ENCODE peak calls at places on chromosome 2, in four cellular contexts. One of them, this sample, is unnamed.
A peak's percentile ranks its signal among the peaks of the same experiment; 100 is the strongest.

GRCh38 chr2:160367887-160368286 is 125.7 kb downstream of the RBMS1 start:
- DNase-seq in PC-3: peak; percentile 40
- DNase-seq in SK-N-SH: no peak
- DNase-seq in OCI-LY7: peak; percentile 18
- DNase-seq in this sample: peak; percentile 69

GRCh38 chr2:150088538-150088937 is 398.9 kb downstream of the RND3 start:
- DNase-seq in PC-3: peak; percentile 58
- DNase-seq in SK-N-SH: no peak
- DNase-seq in OCI-LY7: no peak
- DNase-seq in this sample: no peak

GRCh38 chr2:88096708-88097107 is 29.1 kb downstream of the SMYD1 start:
- DNase-seq in PC-3: no peak
- DNase-seq in SK-N-SH: no peak
- DNase-seq in OCI-LY7: no peak
- DNase-seq in this sample: no peak

GRCh38 chr2:240356700-240357640 is 78.5 kb upstream of the GPC1 start:
- DNase-seq in PC-3: no peak
- DNase-seq in SK-N-SH: peak; percentile 22
- DNase-seq in OCI-LY7: no peak
- DNase-seq in this sample: no peak

GRCh38 chr2:56130463-56131070 is 53.2 kb upstream of the CCDC85A start:
- DNase-seq in PC-3: peak; percentile 68
- DNase-seq in SK-N-SH: peak; percentile 16
- DNase-seq in OCI-LY7: peak; percentile 8
- DNase-seq in this sample: peak; percentile 28

GRCh38 chr2:9071584-9072124 is 68.2 kb upstream of the MBOAT2 start:
- DNase-seq in PC-3: peak; percentile 94
- DNase-seq in SK-N-SH: no peak
- DNase-seq in OCI-LY7: no peak
- DNase-seq in this sample: no peak

GRCh38 chr2:126902152-126902835 is 3.6 kb downstream of the TEX51 start:
- DNase-seq in PC-3: no peak
- DNase-seq in SK-N-SH: no peak
- DNase-seq in OCI-LY7: no peak
- DNase-seq in this sample: no peak

GRCh38 chr2:240959941-240960308 is 38.5 kb upstream of the SNED1 start:
- DNase-seq in PC-3: no peak
- DNase-seq in SK-N-SH: no peak
- DNase-seq in OCI-LY7: no peak
- DNase-seq in this sample: no peak

GRCh38 chr2:68340631-68341329 is 21.0 kb upstream of the CNRIP1 start:
- DNase-seq in PC-3: no peak
- DNase-seq in SK-N-SH: no peak
- DNase-seq in OCI-LY7: no peak
- DNase-seq in this sample: no peak
- H2AFZ ChIP-seq in PC-3: no peak overlapping the region
- H2AFZ ChIP-seq in SK-N-SH: no peak overlapping the region
- H2AFZ ChIP-seq in OCI-LY7: no peak overlapping the region
- H2AFZ ChIP-seq in this sample: no peak overlapping the region

GRCh38 chr2:128639693-128640092 is 321.0 kb upstream of the HS6ST1 start:
- DNase-seq in PC-3: no peak
- DNase-seq in SK-N-SH: no peak
- DNase-seq in OCI-LY7: no peak
- DNase-seq in this sample: no peak

GRCh38 chr2:128638741-128639477 is 320.2 kb upstream of the HS6ST1 start:
- DNase-seq in PC-3: no peak
- DNase-seq in SK-N-SH: peak; percentile 42
- DNase-seq in OCI-LY7: no peak
- DNase-seq in this sample: no peak

GRCh38 chr2:128636802-128637147 is 318.1 kb upstream of the HS6ST1 start:
- DNase-seq in PC-3: no peak
- DNase-seq in SK-N-SH: no peak
- DNase-seq in OCI-LY7: no peak
- DNase-seq in this sample: no peak

GRCh38 chr2:128637481-128638155 is 318.9 kb upstream of the HS6ST1 start:
- DNase-seq in PC-3: no peak
- DNase-seq in SK-N-SH: no peak
- DNase-seq in OCI-LY7: no peak
- DNase-seq in this sample: no peak

DNA sequence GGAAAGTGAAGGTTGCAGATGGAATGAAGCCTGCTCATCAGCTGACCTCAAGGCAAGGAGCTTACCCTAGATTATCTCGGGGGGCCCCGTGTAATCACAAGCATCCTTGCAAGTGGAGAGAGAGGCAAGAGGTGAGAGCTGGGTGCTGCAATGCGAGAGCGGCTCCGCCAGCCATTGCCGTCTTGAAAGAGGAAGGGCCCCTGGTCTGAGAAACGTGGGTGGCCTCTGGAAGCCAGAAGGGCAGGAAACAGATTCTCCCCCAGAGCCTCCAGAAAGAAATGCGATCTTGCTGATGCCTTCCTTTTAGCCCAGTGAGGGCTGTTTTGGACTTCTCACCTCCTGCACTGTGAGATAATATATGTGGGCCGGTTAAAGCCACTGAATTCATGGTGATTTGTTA is 319.6 kb upstream of the HS6ST1 start:
- DNase-seq in PC-3: no peak
- DNase-seq in SK-N-SH: no peak
- DNase-seq in OCI-LY7: no peak
- DNase-seq in this sample: no peak
- H3K9me2 ChIP-seq in PC-3: no peaks in the 10 kb centered on the region
- H3K9me2 ChIP-seq in SK-N-SH: no peaks in the 10 kb centered on the region
- H3K9me2 ChIP-seq in OCI-LY7: no peaks in the 10 kb centered on the region
- H3K9me2 ChIP-seq in this sample: no peaks in the 10 kb centered on the region

DNA sequence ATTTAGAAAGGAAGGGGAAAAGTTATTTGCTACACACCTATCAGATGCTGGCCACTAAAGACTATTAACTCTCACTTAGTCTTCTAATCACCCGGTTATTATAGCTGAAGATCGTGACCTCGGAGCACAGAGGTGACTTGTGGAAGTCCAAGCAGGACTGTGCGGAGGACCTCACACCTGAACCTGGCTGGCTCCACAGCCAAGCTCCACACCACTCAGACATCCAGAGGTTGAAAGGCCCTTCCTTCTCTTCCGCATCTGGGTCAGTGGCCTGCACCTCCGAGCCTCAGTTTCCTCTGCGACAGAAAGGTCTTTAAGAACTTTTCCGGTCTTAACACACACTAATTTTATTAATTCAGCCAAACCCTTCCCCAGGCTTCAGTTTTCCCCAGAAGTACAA is 57.9 kb downstream of the TNS1 start:
- DNase-seq in PC-3: no peak
- DNase-seq in SK-N-SH: no peak
- DNase-seq in OCI-LY7: no peak
- DNase-seq in this sample: no peak
- H3K4me1 ChIP-seq in PC-3: no peaks in the 10 kb centered on the region
- H3K4me1 ChIP-seq in SK-N-SH: peaks cover 94% of the 10 kb centered on the region
- H3K4me1 ChIP-seq in OCI-LY7: no peaks in the 10 kb centered on the region
- H3K4me1 ChIP-seq in this sample: no peaks in the 10 kb centered on the region

GRCh38 chr2:233342301-233342700 is 12.0 kb upstream of the DGKD start:
- DNase-seq in PC-3: no peak
- DNase-seq in SK-N-SH: no peak
- DNase-seq in OCI-LY7: no peak
- DNase-seq in this sample: no peak

GRCh38 chr2:233346930-233347329 is 7.4 kb upstream of the DGKD start:
- DNase-seq in PC-3: no peak
- DNase-seq in SK-N-SH: no peak
- DNase-seq in OCI-LY7: no peak
- DNase-seq in this sample: no peak

GRCh38 chr2:233343171-233343705 is 11.1 kb upstream of the DGKD start:
- DNase-seq in PC-3: no peak
- DNase-seq in SK-N-SH: no peak
- DNase-seq in OCI-LY7: no peak
- DNase-seq in this sample: no peak

GRCh38 chr2:233349005-233349998 is 5.0 kb upstream of the DGKD start:
- DNase-seq in PC-3: no peak
- DNase-seq in SK-N-SH: no peak
- DNase-seq in OCI-LY7: peak; percentile 91
- DNase-seq in this sample: peak; percentile 86

GRCh38 chr2:233346374-233346773 is 7.9 kb upstream of the DGKD start:
- DNase-seq in PC-3: no peak
- DNase-seq in SK-N-SH: no peak
- DNase-seq in OCI-LY7: no peak
- DNase-seq in this sample: no peak
- H2AFZ ChIP-seq in PC-3: no peak overlapping the region
- H2AFZ ChIP-seq in SK-N-SH: no peak overlapping the region
- H2AFZ ChIP-seq in OCI-LY7: no peak overlapping the region
- H2AFZ ChIP-seq in this sample: no peak overlapping the region

GRCh38 chr2:7986431-7986830 is 695.4 kb upstream of the ID2 start:
- DNase-seq in PC-3: no peak
- DNase-seq in SK-N-SH: no peak
- DNase-seq in OCI-LY7: no peak
- DNase-seq in this sample: no peak

GRCh38 chr2:7984693-7985353 is 697.0 kb upstream of the ID2 start:
- DNase-seq in PC-3: no peak
- DNase-seq in SK-N-SH: no peak
- DNase-seq in OCI-LY7: no peak
- DNase-seq in this sample: no peak

GRCh38 chr2:7992612-7993596 is 689.0 kb upstream of the ID2 start:
- DNase-seq in PC-3: peak; percentile 18
- DNase-seq in SK-N-SH: peak; percentile 68
- DNase-seq in OCI-LY7: no peak
- DNase-seq in this sample: no peak

GRCh38 chr2:7987992-7988391 is 693.9 kb upstream of the ID2 start:
- DNase-seq in PC-3: no peak
- DNase-seq in SK-N-SH: no peak
- DNase-seq in OCI-LY7: no peak
- DNase-seq in this sample: no peak

DNA sequence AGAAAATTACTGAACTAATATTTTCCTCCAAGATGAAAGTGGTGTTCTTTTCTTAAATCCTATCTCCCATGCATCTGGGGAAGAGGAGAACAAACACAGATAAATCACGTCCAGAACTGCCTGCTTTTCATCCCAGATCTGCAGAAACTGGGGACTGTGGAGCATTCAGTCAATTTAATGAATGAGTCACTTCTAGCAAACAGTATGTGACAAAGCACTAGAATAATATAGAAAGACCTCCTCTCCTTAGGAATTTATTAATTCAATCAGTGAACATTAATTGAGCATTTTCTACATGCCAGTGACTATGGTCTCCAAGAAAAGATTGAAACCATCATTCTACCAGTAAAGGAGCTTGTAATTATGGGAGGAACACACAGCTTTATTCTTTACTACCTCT is 693.4 kb upstream of the ID2 start:
- DNase-seq in PC-3: peak; percentile 32
- DNase-seq in SK-N-SH: no peak
- DNase-seq in OCI-LY7: no peak
- DNase-seq in this sample: no peak
- H3K9me2 ChIP-seq in PC-3: no peaks in the 10 kb centered on the region
- H3K9me2 ChIP-seq in SK-N-SH: no peaks in the 10 kb centered on the region
- H3K9me2 ChIP-seq in OCI-LY7: no peaks in the 10 kb centered on the region
- H3K9me2 ChIP-seq in this sample: no peaks in the 10 kb centered on the region

DNA sequence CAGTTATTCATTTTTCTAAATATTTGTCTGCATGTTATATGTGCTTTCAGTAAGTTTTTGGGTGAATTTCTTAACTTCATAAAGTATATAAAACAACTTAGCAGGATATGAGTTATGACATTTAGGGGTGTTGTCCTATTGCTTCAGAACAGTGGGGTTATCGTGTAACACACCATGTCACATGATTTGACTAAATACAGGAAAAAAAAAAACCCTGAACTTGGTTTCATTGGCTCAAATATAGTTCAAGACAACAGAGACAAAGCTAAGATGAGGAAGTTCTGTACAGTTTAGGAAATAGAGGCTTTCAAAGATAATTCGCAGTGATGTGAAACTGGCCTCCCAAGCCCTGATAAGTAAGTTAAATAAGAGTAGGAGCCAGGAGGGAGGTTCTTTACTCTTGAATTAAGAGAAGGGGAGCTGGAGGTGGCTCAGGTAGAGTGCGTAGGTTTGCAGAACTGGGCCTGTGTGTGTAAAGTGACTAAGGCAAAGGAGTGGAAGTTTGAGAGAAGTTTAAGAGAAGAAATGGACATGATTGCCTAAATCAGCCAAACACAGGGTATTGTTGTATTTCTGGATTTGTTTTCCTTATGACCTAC is 53.9 kb downstream of the LIMS1 start:
- DNase-seq in PC-3: peak; percentile 26
- DNase-seq in SK-N-SH: no peak
- DNase-seq in OCI-LY7: peak; percentile 36
- DNase-seq in this sample: peak; percentile 57
- H3K4me1 ChIP-seq in PC-3: peaks cover 59% of the 10 kb centered on the region
- H3K4me1 ChIP-seq in SK-N-SH: peaks cover 9% of the 10 kb centered on the region
- H3K4me1 ChIP-seq in OCI-LY7: peaks cover 30% of the 10 kb centered on the region
- H3K4me1 ChIP-seq in this sample: peaks cover 54% of the 10 kb centered on the region

DNA sequence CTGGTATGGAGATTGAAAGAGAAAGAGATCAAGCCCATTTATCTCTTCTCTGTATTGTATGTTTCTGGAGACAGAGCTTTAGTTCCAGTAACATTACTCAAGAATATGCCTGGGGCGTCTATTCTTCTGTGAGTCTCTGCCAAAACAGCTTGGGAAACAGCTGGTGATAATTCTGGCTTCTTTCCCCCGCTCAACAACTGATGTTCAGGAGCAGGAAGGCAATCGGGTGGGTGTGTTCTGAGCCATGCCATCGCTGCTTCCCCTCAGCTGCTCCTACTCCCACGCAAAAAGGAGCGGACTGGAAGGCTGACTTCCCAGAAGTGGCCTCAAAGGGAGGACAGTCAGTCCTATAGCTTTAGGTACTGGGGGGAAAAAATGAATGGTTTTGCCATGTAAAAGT is 695.1 kb downstream of the PLCL1 start:
- DNase-seq in PC-3: no peak
- DNase-seq in SK-N-SH: no peak
- DNase-seq in OCI-LY7: no peak
- DNase-seq in this sample: no peak
- H2AFZ ChIP-seq in PC-3: no peak overlapping the region
- H2AFZ ChIP-seq in SK-N-SH: no peak overlapping the region
- H2AFZ ChIP-seq in OCI-LY7: peak overlapping the region; percentile 67
- H2AFZ ChIP-seq in this sample: no peak overlapping the region

DNA sequence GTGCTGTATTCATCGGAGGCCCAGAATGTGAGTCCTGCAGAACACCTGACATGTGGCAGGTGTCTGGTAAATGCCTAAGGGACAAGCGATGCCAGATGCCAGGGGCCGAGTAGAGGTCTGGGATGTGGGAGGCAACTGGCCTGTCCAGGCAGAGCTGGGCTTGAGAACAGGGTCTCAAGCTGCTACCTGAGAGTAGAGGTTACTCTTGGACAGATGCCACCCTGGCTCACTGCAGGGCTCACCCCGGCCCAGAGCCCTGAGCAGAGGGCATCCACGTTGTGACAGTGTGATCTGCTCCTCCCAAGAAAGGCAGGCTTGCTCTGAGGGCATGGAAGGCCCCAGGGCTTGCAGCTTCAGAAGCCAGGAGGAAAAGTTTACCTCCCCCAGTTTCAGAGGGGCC is 692.0 kb upstream of the ID2 start:
- DNase-seq in PC-3: no peak
- DNase-seq in SK-N-SH: no peak
- DNase-seq in OCI-LY7: no peak
- DNase-seq in this sample: no peak
- H3K9me2 ChIP-seq in PC-3: no peaks in the 10 kb centered on the region
- H3K9me2 ChIP-seq in SK-N-SH: no peaks in the 10 kb centered on the region
- H3K9me2 ChIP-seq in OCI-LY7: no peaks in the 10 kb centered on the region
- H3K9me2 ChIP-seq in this sample: no peaks in the 10 kb centered on the region